ENCODE peak calls at places on chromosomes 13 and 19, in nine cellular contexts. One of them, this sample, is unnamed.

GRCh38 chr13:38641164-38641948 is 45.5 kb upstream of the FREM2 start:
- DNase-seq in heart right ventricle: no peak
- DNase-seq in B cell: no peak
- DNase-seq in left lung: no peak
- DNase-seq in AG10803: peak; percentile 0
- DNase-seq in WTC11: no peak
- DNase-seq in brain microvascular endothelial cell: no peak
- DNase-seq in NB4: no peak
- DNase-seq in stomach: no peak
- DNase-seq in this sample: no peak

GRCh38 chr13:112619730-112620639 is 32.0 kb upstream of the TUBGCP3 start:
- DNase-seq in heart right ventricle: no peak
- DNase-seq in B cell: no peak
- DNase-seq in left lung: no peak
- DNase-seq in AG10803: peak; percentile 6
- DNase-seq in WTC11: peak; percentile 47
- DNase-seq in brain microvascular endothelial cell: no peak
- DNase-seq in NB4: peak; percentile 31
- DNase-seq in stomach: no peak
- DNase-seq in this sample: no peak

GRCh38 chr19:46391296-46392251 is 21.8 kb downstream of the CCDC8 start:
- DNase-seq in heart right ventricle: no peak
- DNase-seq in B cell: no peak
- DNase-seq in left lung: peak; percentile 73
- DNase-seq in AG10803: no peak
- DNase-seq in WTC11: no peak
- DNase-seq in brain microvascular endothelial cell: no peak
- DNase-seq in NB4: no peak
- DNase-seq in stomach: no peak
- DNase-seq in this sample: no peak

GRCh38 chr19:13861392-13861713 is 15.6 kb upstream of the NANOS3 start:
- DNase-seq in heart right ventricle: no peak
- DNase-seq in B cell: no peak
- DNase-seq in left lung: no peak
- DNase-seq in AG10803: peak; percentile 60
- DNase-seq in WTC11: no peak
- DNase-seq in brain microvascular endothelial cell: no peak
- DNase-seq in NB4: no peak
- DNase-seq in stomach: no peak
- DNase-seq in this sample: no peak

GRCh38 chr19:7962644-7963268 is 19.3 kb upstream of the TIMM44 start:
- DNase-seq in heart right ventricle: no peak
- DNase-seq in B cell: no peak
- DNase-seq in left lung: peak; percentile 47
- DNase-seq in AG10803: no peak
- DNase-seq in WTC11: no peak
- DNase-seq in brain microvascular endothelial cell: no peak
- DNase-seq in NB4: no peak
- DNase-seq in stomach: no peak
- DNase-seq in this sample: no peak

GRCh38 chr13:20684041-20684440 is 19.5 kb upstream of the IL17D start:
- DNase-seq in heart right ventricle: no peak
- DNase-seq in B cell: no peak
- DNase-seq in left lung: no peak
- DNase-seq in AG10803: no peak
- DNase-seq in WTC11: no peak
- DNase-seq in brain microvascular endothelial cell: no peak
- DNase-seq in NB4: no peak
- DNase-seq in stomach: no peak
- DNase-seq in this sample: no peak

GRCh38 chr13:40494513-40494912 is 171.9 kb downstream of the FOXO1 start:
- DNase-seq in heart right ventricle: no peak
- DNase-seq in B cell: no peak
- DNase-seq in left lung: no peak
- DNase-seq in AG10803: no peak
- DNase-seq in WTC11: no peak
- DNase-seq in brain microvascular endothelial cell: no peak
- DNase-seq in NB4: no peak
- DNase-seq in stomach: no peak
- DNase-seq in this sample: no peak

GRCh38 chr19:13090511-13091231 is 12.0 kb downstream of the LYL1 start:
- DNase-seq in heart right ventricle: no peak
- DNase-seq in B cell: no peak
- DNase-seq in left lung: peak; percentile 66
- DNase-seq in AG10803: no peak
- DNase-seq in WTC11: no peak
- DNase-seq in brain microvascular endothelial cell: no peak
- DNase-seq in NB4: no peak
- DNase-seq in stomach: no peak
- DNase-seq in this sample: no peak

GRCh38 chr19:18192673-18193387 is at the start of gene MPV17L2:
- DNase-seq in heart right ventricle: peak; percentile 99
- DNase-seq in B cell: peak; percentile 92
- DNase-seq in left lung: peak; percentile 98
- DNase-seq in AG10803: peak; percentile 100
- DNase-seq in WTC11: peak; percentile 99
- DNase-seq in brain microvascular endothelial cell: peak; percentile 100
- DNase-seq in NB4: peak; percentile 100
- DNase-seq in stomach: peak; percentile 99
- DNase-seq in this sample: peak; percentile 100

GRCh38 chr19:39506944-39507714 is 7.8 kb upstream of the SELENOV start:
- DNase-seq in heart right ventricle: no peak
- DNase-seq in B cell: peak; percentile 86
- DNase-seq in left lung: no peak
- DNase-seq in AG10803: peak; percentile 51
- DNase-seq in WTC11: peak; percentile 80
- DNase-seq in brain microvascular endothelial cell: peak; percentile 41
- DNase-seq in NB4: no peak
- DNase-seq in stomach: no peak
- DNase-seq in this sample: no peak

GRCh38 chr13:99150575-99151370 is 49.9 kb upstream of the UBAC2 start:
- DNase-seq in heart right ventricle: no peak
- DNase-seq in B cell: no peak
- DNase-seq in left lung: no peak
- DNase-seq in AG10803: peak; percentile 87
- DNase-seq in WTC11: no peak
- DNase-seq in brain microvascular endothelial cell: peak; percentile 31
- DNase-seq in NB4: no peak
- DNase-seq in stomach: no peak
- DNase-seq in this sample: peak; percentile 66

GRCh38 chr19:19384486-19384885 is 21.0 kb upstream of the GATAD2A start:
- DNase-seq in heart right ventricle: no peak
- DNase-seq in B cell: no peak
- DNase-seq in left lung: no peak
- DNase-seq in AG10803: no peak
- DNase-seq in WTC11: no peak
- DNase-seq in brain microvascular endothelial cell: no peak
- DNase-seq in NB4: no peak
- DNase-seq in stomach: no peak
- DNase-seq in this sample: no peak

GRCh38 chr19:30781519-30781918 is 409.3 kb downstream of the ZNF536 start:
- DNase-seq in heart right ventricle: peak; percentile 13
- DNase-seq in B cell: no peak
- DNase-seq in left lung: no peak
- DNase-seq in AG10803: peak; percentile 50
- DNase-seq in WTC11: no peak
- DNase-seq in brain microvascular endothelial cell: no peak
- DNase-seq in NB4: no peak
- DNase-seq in stomach: no peak
- DNase-seq in this sample: no peak

GRCh38 chr19:51044327-51044726 is 9.5 kb upstream of the KLK12 start:
- DNase-seq in heart right ventricle: no peak
- DNase-seq in B cell: no peak
- DNase-seq in left lung: no peak
- DNase-seq in AG10803: no peak
- DNase-seq in WTC11: no peak
- DNase-seq in brain microvascular endothelial cell: no peak
- DNase-seq in NB4: no peak
- DNase-seq in stomach: no peak
- DNase-seq in this sample: no peak

GRCh38 chr19:5805465-5806132 is 732 bp downstream of the NRTN start:
- DNase-seq in heart right ventricle: peak; percentile 77
- DNase-seq in B cell: peak; percentile 83
- DNase-seq in left lung: peak; percentile 88
- DNase-seq in AG10803: peak; percentile 24
- DNase-seq in WTC11: peak; percentile 95
- DNase-seq in brain microvascular endothelial cell: peak; percentile 33
- DNase-seq in NB4: peak; percentile 71
- DNase-seq in stomach: peak; percentile 88
- DNase-seq in this sample: no peak

GRCh38 chr19:655691-656090 is 7.3 kb downstream of the RNF126 start:
- DNase-seq in heart right ventricle: peak; percentile 11
- DNase-seq in B cell: no peak
- DNase-seq in left lung: peak; percentile 64
- DNase-seq in AG10803: no peak
- DNase-seq in WTC11: no peak
- DNase-seq in brain microvascular endothelial cell: no peak
- DNase-seq in NB4: no peak
- DNase-seq in stomach: no peak
- DNase-seq in this sample: no peak

GRCh38 chr19:47637550-47637949 is 28.6 kb downstream of the BICRA start:
- DNase-seq in heart right ventricle: no peak
- DNase-seq in B cell: no peak
- DNase-seq in left lung: no peak
- DNase-seq in AG10803: peak; percentile 85
- DNase-seq in WTC11: no peak
- DNase-seq in brain microvascular endothelial cell: peak; percentile 63
- DNase-seq in NB4: peak; percentile 92
- DNase-seq in stomach: no peak
- DNase-seq in this sample: no peak

GRCh38 chr13:32391101-32391620 is 36.8 kb downstream of the N4BP2L1 start:
- DNase-seq in heart right ventricle: no peak
- DNase-seq in B cell: no peak
- DNase-seq in left lung: no peak
- DNase-seq in AG10803: no peak
- DNase-seq in WTC11: peak; percentile 43
- DNase-seq in brain microvascular endothelial cell: no peak
- DNase-seq in NB4: peak; percentile 39
- DNase-seq in stomach: no peak
- DNase-seq in this sample: peak; percentile 12

GRCh38 chr19:7257148-7258041 is 36.8 kb downstream of the INSR start:
- DNase-seq in heart right ventricle: no peak
- DNase-seq in B cell: no peak
- DNase-seq in left lung: no peak
- DNase-seq in AG10803: peak; percentile 35
- DNase-seq in WTC11: no peak
- DNase-seq in brain microvascular endothelial cell: peak; percentile 44
- DNase-seq in NB4: no peak
- DNase-seq in stomach: peak; percentile 59
- DNase-seq in this sample: peak; percentile 81

DNA sequence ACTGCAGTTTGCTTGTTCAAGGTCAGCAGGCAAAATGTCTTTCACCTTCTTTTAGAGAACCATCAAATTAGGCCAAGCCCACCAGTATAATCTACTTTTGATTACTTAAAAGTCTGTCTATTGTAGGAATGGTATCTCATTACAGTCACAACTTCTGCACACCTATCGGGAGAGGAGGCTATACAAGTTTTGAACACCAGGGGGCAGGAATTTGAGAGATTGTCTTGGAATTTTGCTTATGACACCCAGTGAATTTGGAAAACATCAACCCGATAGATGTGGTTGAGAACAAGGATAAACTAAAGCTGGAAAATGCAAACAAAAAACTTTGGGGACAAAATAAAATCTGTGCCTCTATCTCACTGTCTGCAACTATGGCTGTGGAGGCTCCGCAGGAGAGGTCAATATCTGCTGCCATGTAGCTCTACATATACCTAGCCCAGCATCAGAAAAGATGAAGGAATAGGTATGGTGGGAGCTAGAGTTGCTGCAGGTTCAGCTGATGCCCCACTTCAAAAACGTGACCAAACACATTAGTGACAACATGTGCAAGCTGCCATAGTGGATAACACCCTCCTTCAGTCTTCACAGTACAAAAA is 1299.2 kb upstream of the SPRY2 start:
- DNase-seq in heart right ventricle: no peak
- DNase-seq in B cell: no peak
- DNase-seq in left lung: no peak
- DNase-seq in AG10803: no peak
- DNase-seq in WTC11: peak; percentile 13
- DNase-seq in brain microvascular endothelial cell: no peak
- DNase-seq in NB4: peak; percentile 26
- DNase-seq in stomach: no peak
- DNase-seq in this sample: no peak
- TF ChIP-seq CTCF in heart right ventricle: no peak
- TF ChIP-seq CTCF in B cell: no peak
- TF ChIP-seq CTCF in left lung: peak; percentile 25
- TF ChIP-seq CTCF in AG10803: no peak
- TF ChIP-seq CTCF in WTC11: peak; percentile 54
- TF ChIP-seq CTCF in brain microvascular endothelial cell: peak; percentile 33
- TF ChIP-seq CTCF in NB4: peak; percentile 61
- TF ChIP-seq CTCF in stomach: no peak
- TF ChIP-seq CTCF in this sample: peak; percentile 63

DNA sequence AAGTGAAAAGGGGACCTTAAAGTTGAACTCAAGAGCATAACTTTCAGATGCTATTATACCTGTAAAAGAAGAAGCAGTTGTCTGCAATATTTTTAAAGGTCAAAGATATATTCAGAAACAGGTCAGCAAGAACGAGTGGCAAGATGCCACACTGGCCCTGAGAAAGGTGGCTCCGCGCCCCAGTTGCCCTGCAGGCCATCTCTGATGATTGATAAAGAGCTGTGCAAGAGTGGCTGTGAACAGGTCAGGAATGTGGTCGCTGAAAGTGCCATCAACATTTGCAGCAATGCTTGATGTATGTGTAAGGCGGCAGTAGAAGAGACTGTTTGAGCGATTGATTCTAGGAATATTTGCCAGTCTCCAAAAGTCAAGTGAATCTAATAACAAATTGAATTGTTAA is 664.2 kb upstream of the SLC10A2 start:
- DNase-seq in heart right ventricle: peak; percentile 51
- DNase-seq in B cell: no peak
- DNase-seq in left lung: no peak
- DNase-seq in AG10803: no peak
- DNase-seq in WTC11: no peak
- DNase-seq in brain microvascular endothelial cell: no peak
- DNase-seq in NB4: no peak
- DNase-seq in stomach: no peak
- DNase-seq in this sample: no peak
- TF ChIP-seq CTCF in heart right ventricle: no peak
- TF ChIP-seq CTCF in B cell: no peak
- TF ChIP-seq CTCF in left lung: no peak
- TF ChIP-seq CTCF in AG10803: no peak
- TF ChIP-seq CTCF in WTC11: no peak
- TF ChIP-seq CTCF in brain microvascular endothelial cell: no peak
- TF ChIP-seq CTCF in NB4: no peak
- TF ChIP-seq CTCF in stomach: no peak
- TF ChIP-seq CTCF in this sample: no peak

GRCh38 chr19:55656552-55656951 is 1.7 kb downstream of the U2AF2 start:
- DNase-seq in heart right ventricle: no peak
- DNase-seq in B cell: no peak
- DNase-seq in left lung: no peak
- DNase-seq in AG10803: no peak
- DNase-seq in WTC11: no peak
- DNase-seq in brain microvascular endothelial cell: no peak
- DNase-seq in NB4: no peak
- DNase-seq in stomach: no peak
- DNase-seq in this sample: no peak
- TF ChIP-seq CTCF in heart right ventricle: no peak
- TF ChIP-seq CTCF in B cell: no peak
- TF ChIP-seq CTCF in left lung: no peak
- TF ChIP-seq CTCF in AG10803: no peak
- TF ChIP-seq CTCF in WTC11: no peak
- TF ChIP-seq CTCF in brain microvascular endothelial cell: no peak
- TF ChIP-seq CTCF in NB4: no peak
- TF ChIP-seq CTCF in stomach: no peak
- TF ChIP-seq CTCF in this sample: no peak

GRCh38 chr19:40584007-40584406 is 7.3 kb downstream of the SHKBP1 start:
- DNase-seq in heart right ventricle: no peak
- DNase-seq in B cell: no peak
- DNase-seq in left lung: no peak
- DNase-seq in AG10803: no peak
- DNase-seq in WTC11: no peak
- DNase-seq in brain microvascular endothelial cell: peak; percentile 31
- DNase-seq in NB4: no peak
- DNase-seq in stomach: no peak
- DNase-seq in this sample: no peak
- TF ChIP-seq CTCF in heart right ventricle: no peak
- TF ChIP-seq CTCF in B cell: no peak
- TF ChIP-seq CTCF in left lung: no peak
- TF ChIP-seq CTCF in AG10803: peak; percentile 20
- TF ChIP-seq CTCF in WTC11: no peak
- TF ChIP-seq CTCF in brain microvascular endothelial cell: peak; percentile 68
- TF ChIP-seq CTCF in NB4: no peak
- TF ChIP-seq CTCF in stomach: no peak
- TF ChIP-seq CTCF in this sample: peak; percentile 57